ENCODE peak calls at places on chromosomes 2 and 18, in five cellular contexts. V, B, A, U and T are unnamed samples.

GRCh38 chr18:75031717-75032317 is 177.1 kb downstream of the PTGR3 start:
- DNase-seq in B (no peak), V (no peak), U (no peak), A (no peak), T (no peak)

GRCh38 chr2:174784909-174785308 is 20.6 kb upstream of the CHRNA1 start:
- DNase-seq in U (no peak), B (no peak), V (no peak), A (no peak), T (no peak)

GRCh38 chr18:13235981-13236380 is 17.4 kb downstream of the LDLRAD4 start:
- DNase-seq in A (no peak), V (no peak), B (no peak), U (no peak), T (no peak)

GRCh38 chr2:158099716-158100115 is 2.0 kb upstream of the UPP2 start:
- DNase-seq in V (no peak), U (no peak), B (peak; percentile 47), A (no peak), T (no peak)

GRCh38 chr2:179165356-179166000 is 99.2 kb downstream of the SESTD1 start:
- DNase-seq in U (no peak), V (no peak), A (no peak), B (no peak), T (no peak)

GRCh38 chr2:30026091-30027055 is 105.0 kb upstream of the ALK start:
- DNase-seq in B (peak; percentile 13), U (no peak), V (peak; percentile 57), A (peak; percentile 4), T (peak; percentile 43)

GRCh38 chr2:121699421-121700328 is 37.0 kb downstream of the NIFK start:
- DNase-seq in B (peak; percentile 52), A (peak; percentile 71), V (peak; percentile 28), U (no peak), T (no peak)

GRCh38 chr2:201471732-201472395 is 20.3 kb downstream of the STRADB start:
- DNase-seq in A (no peak), V (no peak), B (no peak), U (no peak), T (no peak)

GRCh38 chr18:48841381-48842258 is 109.1 kb downstream of the SMAD7 start:
- DNase-seq in V (peak; percentile 54), A (no peak), B (peak; percentile 27), U (no peak), T (no peak)

GRCh38 chr2:46297546-46298271 is 502 bp downstream of the EPAS1 start:
- DNase-seq in A (no peak), B (peak; percentile 59), U (no peak), V (peak; percentile 87), T (no peak)

GRCh38 chr2:46298272-46298521 is 990 bp downstream of the EPAS1 start:
- DNase-seq in U (no peak), B (no peak), V (no peak), A (no peak), T (no peak)

GRCh38 chr2:46296216-46296839 is 879 bp upstream of the EPAS1 start:
- DNase-seq in B (no peak), V (no peak), A (no peak), U (no peak), T (no peak)

GRCh38 chr2:46298522-46299351 is 1.5 kb downstream of the EPAS1 start:
- DNase-seq in U (no peak), A (no peak), B (no peak), V (peak; percentile 36), T (no peak)

DNA sequence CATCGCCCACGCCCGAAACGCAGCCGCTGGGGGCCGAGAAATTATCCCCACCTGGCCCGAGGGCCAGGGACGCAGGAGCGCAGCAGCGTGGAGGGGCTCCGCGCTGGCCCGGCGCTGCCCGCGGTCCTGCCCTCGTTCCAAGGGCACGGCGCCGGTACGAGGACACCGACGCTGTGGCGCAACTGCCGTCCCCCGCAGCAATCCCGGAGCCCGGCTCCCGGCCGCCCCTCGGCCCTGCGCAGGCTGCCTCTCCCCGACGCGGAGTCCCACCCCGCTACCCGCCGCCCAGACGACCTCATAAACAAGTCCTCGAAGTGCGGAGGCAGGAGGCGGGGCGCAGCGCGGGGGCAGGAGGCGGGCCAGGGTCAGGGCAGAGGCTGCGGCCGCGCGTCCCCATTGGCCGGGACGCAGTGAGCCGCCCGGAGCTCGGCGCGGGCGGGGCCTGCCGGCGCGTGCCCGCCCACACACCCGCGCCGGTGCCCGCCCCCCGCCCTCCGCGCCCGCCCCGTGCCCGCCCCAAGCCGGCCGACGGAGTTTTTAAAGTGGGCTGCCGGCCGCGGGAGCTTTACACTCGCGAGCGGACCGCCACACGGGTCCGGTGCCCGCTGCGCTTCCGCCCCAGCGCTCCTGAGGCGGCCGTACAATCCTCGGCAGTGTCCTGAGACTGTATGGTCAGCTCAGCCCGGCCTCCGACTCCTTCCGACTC is at the start of gene EPAS1:
- DNase-seq in B (peak; percentile 84), U (peak; percentile 61), A (no peak), V (peak; percentile 99), T (no peak)
- H3K9ac ChIP-seq in B (peak within 1 kb of the TSS; percentile 91), U (no peak within 1 kb of the TSS), A (peak within 1 kb of the TSS; percentile 68), V (peak within 1 kb of the TSS; percentile 91), T (peak within 1 kb of the TSS; percentile 62)

GRCh38 chr2:99944019-99944418 is 198.4 kb downstream of the AFF3 start:
- DNase-seq in A (no peak), B (no peak), V (no peak), U (no peak), T (no peak)

GRCh38 chr2:99939135-99939534 is 203.3 kb downstream of the AFF3 start:
- DNase-seq in U (no peak), B (no peak), A (no peak), V (no peak), T (no peak)

GRCh38 chr2:99942948-99943347 is 199.4 kb downstream of the AFF3 start:
- DNase-seq in A (no peak), V (no peak), B (no peak), U (no peak), T (no peak)

GRCh38 chr2:99938250-99938649 is 204.1 kb downstream of the AFF3 start:
- DNase-seq in A (no peak), V (no peak), B (no peak), U (no peak), T (no peak)

DNA sequence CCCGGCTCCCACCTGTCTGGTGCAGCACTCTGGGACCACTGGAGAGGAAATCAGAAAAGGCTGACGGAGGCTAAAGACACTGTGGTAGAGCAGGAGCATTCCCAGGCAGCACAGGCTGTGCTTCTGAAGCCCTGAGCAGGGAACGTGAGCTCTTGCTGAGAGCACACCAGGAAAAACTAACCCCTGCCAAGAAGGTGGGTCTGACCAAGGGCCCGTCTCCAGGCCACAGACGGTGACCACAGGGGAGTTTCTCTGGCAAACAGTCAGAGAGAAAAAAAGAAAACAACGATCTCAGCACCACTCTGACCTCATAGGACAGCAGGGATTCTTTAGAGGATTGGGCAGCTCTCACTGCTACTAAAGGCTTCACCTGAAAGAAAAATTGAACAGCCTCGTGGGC is 201.4 kb downstream of the AFF3 start:
- DNase-seq in A (no peak), V (no peak), B (no peak), U (no peak), T (no peak)
- TF ChIP-seq ZNF274 in A (no peak), V (no peak), B (no peak), U (no peak), T (no peak)

GRCh38 chr2:241134711-241135110 is 14.6 kb downstream of the PASK start:
- DNase-seq in U (no peak), B (no peak), A (no peak), V (no peak), T (no peak)
- H3K9ac ChIP-seq in U (no peak overlapping the region), B (no peak overlapping the region), A (no peak overlapping the region), V (no peak overlapping the region), T (no peak overlapping the region)

GRCh38 chr2:207823865-207824264 is 54.2 kb upstream of the FZD5 start:
- DNase-seq in B (no peak), V (no peak), A (no peak), U (no peak), T (no peak)

GRCh38 chr2:207828361-207829057 is 58.8 kb upstream of the FZD5 start:
- DNase-seq in A (no peak), V (no peak), B (peak; percentile 98), U (no peak), T (no peak)

GRCh38 chr2:207825958-207826330 is 56.2 kb upstream of the FZD5 start:
- DNase-seq in U (no peak), V (no peak), B (no peak), A (no peak), T (no peak)

GRCh38 chr2:207819839-207820784 is 50.4 kb upstream of the FZD5 start:
- DNase-seq in U (no peak), A (no peak), V (no peak), B (peak; percentile 97), T (no peak)

DNA sequence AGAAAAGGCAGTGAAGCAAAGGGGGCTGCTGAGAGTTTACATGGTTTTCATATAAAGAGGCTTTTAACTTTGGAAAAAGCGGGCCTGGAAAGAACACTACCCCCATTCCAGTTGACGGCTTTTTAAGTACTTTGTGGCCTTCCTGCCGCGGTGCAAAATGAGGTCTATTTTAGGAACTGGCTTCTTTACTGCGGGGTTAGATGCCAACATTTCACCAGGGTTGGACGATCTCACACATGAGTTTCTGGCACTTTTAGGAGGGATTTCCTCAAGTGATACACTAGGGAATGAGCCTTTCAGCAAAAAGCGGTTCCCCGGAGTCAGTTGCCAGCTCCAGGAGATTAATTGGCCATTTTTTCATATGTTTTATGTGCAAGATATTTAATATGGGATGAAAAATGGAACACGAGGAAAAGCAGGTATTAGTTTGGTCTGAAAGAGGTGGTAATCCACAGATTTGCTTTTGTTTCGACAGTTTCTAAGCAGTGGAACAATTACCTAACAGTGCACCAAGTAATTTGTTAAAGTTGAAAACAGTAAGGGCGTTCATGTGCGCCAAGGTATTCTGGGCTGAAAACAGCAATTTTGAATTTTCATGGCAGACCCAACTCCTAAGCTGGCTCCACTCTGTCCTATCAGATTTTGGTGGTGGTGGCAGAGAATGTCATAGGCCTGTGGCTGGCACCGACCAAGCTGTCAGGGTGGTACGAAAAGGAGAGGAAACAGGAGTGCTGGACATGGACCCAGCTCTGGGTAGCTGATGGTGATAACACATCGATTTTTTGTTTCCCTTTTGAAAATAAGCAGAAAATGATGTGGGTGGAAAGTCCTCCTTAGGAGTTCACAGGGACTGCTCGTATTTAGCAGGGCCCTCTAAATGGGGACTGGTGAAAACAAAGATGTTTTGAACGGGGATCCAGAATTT is 55.6 kb upstream of the FZD5 start:
- DNase-seq in V (no peak), B (no peak), U (no peak), A (no peak), T (no peak)
- TF ChIP-seq ZNF274 in V (no peak), B (no peak), U (no peak), A (no peak), T (no peak)

GRCh38 chr2:134738150-134738865 is 19.5 kb upstream of the TMEM163 start:
- DNase-seq in V (no peak), B (no peak), U (no peak), A (no peak), T (no peak)

GRCh38 chr2:134737671-134738070 is 18.9 kb upstream of the TMEM163 start:
- DNase-seq in U (no peak), B (no peak), A (no peak), V (no peak), T (no peak)

GRCh38 chr2:134739261-134739878 is 20.6 kb upstream of the TMEM163 start:
- DNase-seq in B (no peak), U (no peak), A (no peak), V (no peak), T (no peak)

GRCh38 chr2:134736167-134736885 is 17.5 kb upstream of the TMEM163 start:
- DNase-seq in B (no peak), U (no peak), V (no peak), A (peak; percentile 3), T (peak; percentile 72)

GRCh38 chr2:134739879-134740301 is 21.1 kb upstream of the TMEM163 start:
- DNase-seq in V (no peak), B (no peak), A (no peak), U (no peak), T (no peak)
- H3K9ac ChIP-seq in V (no peak overlapping the region), B (no peak overlapping the region), A (no peak overlapping the region), U (no peak overlapping the region), T (no peak overlapping the region)